ENCODE peak calls at places on chromosomes 3 and 15, in four cellular contexts. L is psoas muscle, F is lower leg skin, Z is heart left ventricle. E is an unnamed sample.

GRCh38 chr3:4837405-4837804 is 141.8 kb upstream of the BHLHE40 start:
- DNase-seq in L (no peak), F (no peak), Z (no peak), E (no peak)

GRCh38 chr3:177191108-177191779 is 6.0 kb downstream of the TBL1XR1 start:
- DNase-seq in L (no peak), F (no peak), Z (no peak), E (no peak)

GRCh38 chr3:196778755-196779154 is 39.1 kb downstream of the PAK2 start:
- DNase-seq in L (no peak), F (no peak), Z (no peak), E (no peak)

GRCh38 chr3:15804553-15805095 is 6.8 kb upstream of the ANKRD28 start:
- DNase-seq in L (no peak), F (no peak), Z (no peak), E (no peak)

GRCh38 chr15:66841953-66842681 is 140.1 kb downstream of the SMAD6 start:
- DNase-seq in L (peak; percentile 88), F (peak; percentile 85), Z (peak; percentile 92), E (peak; percentile 94)

GRCh38 chr3:143935678-143936077 is 35.9 kb upstream of the DIPK2A start:
- DNase-seq in L (no peak), F (no peak), Z (no peak), E (no peak)

GRCh38 chr3:187828571-187829452 is 83.5 kb upstream of the BCL6 start:
- DNase-seq in L (no peak), F (no peak), Z (no peak), E (no peak)

GRCh38 chr15:58876306-58876705 is 57.2 kb downstream of the SLTM start:
- DNase-seq in L (no peak), F (no peak), Z (no peak), E (no peak)

GRCh38 chr3:27802849-27803248 is 80.7 kb upstream of the EOMES start:
- DNase-seq in L (no peak), F (no peak), Z (no peak), E (no peak)

GRCh38 chr15:77187751-77188464 is 117.0 kb upstream of the TSPAN3 start:
- DNase-seq in L (peak; percentile 16), F (peak; percentile 54), Z (no peak), E (peak; percentile 7)

GRCh38 chr3:173732237-173732636 is 334.7 kb downstream of the NLGN1 start:
- DNase-seq in L (no peak), F (no peak), Z (no peak), E (no peak)

GRCh38 chr3:13636874-13637273 is 87.9 kb downstream of the FBLN2 start:
- DNase-seq in L (no peak), F (no peak), Z (no peak), E (no peak)

GRCh38 chr3:72721696-72722381 is 126.4 kb downstream of the SHQ1 start:
- DNase-seq in L (no peak), F (no peak), Z (no peak), E (no peak)

GRCh38 chr15:65869954-65870871 is 922 bp downstream of the RAB11A start:
- DNase-seq in L (peak; percentile 19), F (peak; percentile 59), Z (peak; percentile 67), E (peak; percentile 63)

GRCh38 chr3:171962137-171962720 is 77.1 kb upstream of the FNDC3B start:
- DNase-seq in L (no peak), F (no peak), Z (no peak), E (no peak)

GRCh38 chr3:147462856-147463255 is 53.7 kb downstream of the ZIC1 start:
- DNase-seq in L (no peak), F (no peak), Z (no peak), E (no peak)

GRCh38 chr3:13023251-13024055 is 49.8 kb downstream of the IQSEC1 start:
- DNase-seq in L (no peak), F (no peak), Z (peak; percentile 40), E (no peak)

GRCh38 chr3:148723591-148723990 is 25.9 kb downstream of the AGTR1 start:
- DNase-seq in L (no peak), F (no peak), Z (no peak), E (no peak)

GRCh38 chr15:41567870-41568269 is 8.9 kb downstream of the TYRO3 start:
- DNase-seq in L (no peak), F (no peak), Z (no peak), E (no peak)

E was measured in thyroid gland.